ENCODE peak calls at places on chromosomes 6 and 20, in seven cellular contexts. P is AG04450; S is PC-9; U is AG09309; X is H1; Q is CD8-positive, alpha-beta memory T cell; Z is neural progenitor cell. O is an unnamed sample.

GRCh38 chr6:8110725-8111124 is 8.4 kb upstream of the EEF1E1 start:
- DNase-seq in P (no peak), S (no peak), U (no peak), X (no peak), Q (no peak), Z (no peak), O (no peak)

GRCh38 chr6:124881898-124882579 is 80.2 kb upstream of the RNF217 start:
- DNase-seq in P (peak; percentile 24), S (peak; percentile 77), U (no peak), X (no peak), Q (no peak), Z (peak; percentile 31), O (peak; percentile 1)

GRCh38 chr6:27605401-27606342 is 132.8 kb upstream of the ZNF184 start:
- DNase-seq in P (no peak), S (peak; percentile 77), U (no peak), X (peak; percentile 84), Q (no peak), Z (peak; percentile 90), O (peak; percentile 16)

GRCh38 chr6:109322825-109323580 is 59.3 kb downstream of the CD164 start:
- DNase-seq in P (no peak), S (no peak), U (no peak), X (no peak), Q (no peak), Z (no peak), O (no peak)

GRCh38 chr6:34350937-34351217 is 41.6 kb downstream of the NUDT3 start:
- DNase-seq in P (no peak), S (no peak), U (no peak), X (no peak), Q (no peak), Z (no peak), O (no peak)

GRCh38 chr6:26363882-26364825 is 844 bp upstream of the BTN3A2 start:
- DNase-seq in P (no peak), S (no peak), U (no peak), X (no peak), Q (no peak), Z (no peak), O (no peak)

GRCh38 chr6:120994573-120994967 is 339.7 kb downstream of the TBC1D32 start:
- DNase-seq in P (no peak), S (no peak), U (no peak), X (no peak), Q (no peak), Z (no peak), O (no peak)

GRCh38 chr20:38117635-38118034 is 47.4 kb downstream of the TGM2 start:
- DNase-seq in P (no peak), S (peak; percentile 98), U (no peak), X (no peak), Q (no peak), Z (no peak), O (no peak)

GRCh38 chr6:100175814-100176275 is 181.8 kb upstream of the MCHR2 start:
- DNase-seq in P (peak; percentile 82), S (peak; percentile 83), U (peak; percentile 96), X (no peak), Q (no peak), Z (no peak), O (peak; percentile 86)

GRCh38 chr20:4122931-4123330 is 107.6 kb upstream of the RNF24 start:
- DNase-seq in P (no peak), S (no peak), U (no peak), X (no peak), Q (no peak), Z (no peak), O (no peak)

GRCh38 chr6:72182337-72183246 is 296.2 kb downstream of the RIMS1 start:
- DNase-seq in P (no peak), S (peak; percentile 35), U (no peak), X (peak; percentile 38), Q (no peak), Z (peak; percentile 85), O (no peak)

GRCh38 chr20:62156592-62157386 is 13.2 kb downstream of the SS18L1 start:
- DNase-seq in P (no peak), S (no peak), U (no peak), X (no peak), Q (peak; percentile 82), Z (peak; percentile 86), O (no peak)

GRCh38 chr20:24718696-24719095 is 230.4 kb upstream of the CST7 start:
- DNase-seq in P (no peak), S (peak; percentile 61), U (no peak), X (no peak), Q (no peak), Z (no peak), O (no peak)

GRCh38 chr20:10338781-10339180 is 95.2 kb downstream of the MKKS start:
- DNase-seq in P (no peak), S (no peak), U (no peak), X (no peak), Q (no peak), Z (no peak), O (no peak)

GRCh38 chr20:38049800-38050199 is 16.3 kb downstream of the RPRD1B start:
- DNase-seq in P (peak; percentile 48), S (peak; percentile 41), U (no peak), X (no peak), Q (no peak), Z (no peak), O (peak; percentile 57)

GRCh38 chr6:160121558-160121957 is at the start of gene SLC22A1:
- DNase-seq in P (no peak), S (no peak), U (no peak), X (no peak), Q (no peak), Z (no peak), O (no peak)

GRCh38 chr6:168600381-168600780 is 159.4 kb downstream of the SMOC2 start:
- DNase-seq in P (no peak), S (no peak), U (no peak), X (no peak), Q (no peak), Z (no peak), O (no peak)

GRCh38 chr6:43107344-43108062 is 31.4 kb downstream of the PTK7 start:
- DNase-seq in P (no peak), S (no peak), U (no peak), X (no peak), Q (no peak), Z (no peak), O (no peak)

GRCh38 chr6:73577605-73578160 is 56.9 kb upstream of the EEF1A1 start:
- DNase-seq in P (no peak), S (no peak), U (no peak), X (no peak), Q (no peak), Z (no peak), O (no peak)

GRCh38 chr6:127576874-127577273 is at the start of gene C6orf58:
- DNase-seq in P (no peak), S (no peak), U (no peak), X (no peak), Q (no peak), Z (no peak), O (no peak)

GRCh38 chr6:7833753-7834075 is 76.9 kb downstream of the TXNDC5 start:
- DNase-seq in P (no peak), S (no peak), U (no peak), X (no peak), Q (no peak), Z (no peak), O (no peak)

GRCh38 chr6:144655376-144655775 is 370.2 kb downstream of the UTRN start:
- DNase-seq in P (no peak), S (no peak), U (no peak), X (no peak), Q (no peak), Z (no peak), O (no peak)

GRCh38 chr6:30990422-30991086 is 7.0 kb downstream of the MUC21 start:
- DNase-seq in P (no peak), S (no peak), U (no peak), X (no peak), Q (no peak), Z (no peak), O (no peak)

GRCh38 chr20:45911486-45912343 is at the start of gene PLTP:
- DNase-seq in P (no peak), S (peak; percentile 50), U (no peak), X (no peak), Q (peak; percentile 76), Z (peak; percentile 89), O (peak; percentile 44)

GRCh38 chr6:51885957-51886356 is 201.5 kb downstream of the PKHD1 start:
- DNase-seq in P (no peak), S (no peak), U (no peak), X (no peak), Q (no peak), Z (no peak), O (no peak)

GRCh38 chr6:11585426-11586016 is 48.0 kb downstream of the TMEM170B start:
- DNase-seq in P (peak; percentile 55), S (peak; percentile 59), U (no peak), X (no peak), Q (no peak), Z (peak; percentile 56), O (peak; percentile 63)

GRCh38 chr6:164347455-164347854 is 932.9 kb downstream of the QKI start:
- DNase-seq in P (no peak), S (no peak), U (no peak), X (no peak), Q (no peak), Z (no peak), O (no peak)

GRCh38 chr6:11460001-11460668 is 77.4 kb upstream of the TMEM170B start:
- DNase-seq in P (no peak), S (no peak), U (no peak), X (no peak), Q (no peak), Z (no peak), O (no peak)

GRCh38 chr20:37020636-37021035 is 69.1 kb upstream of the SAMHD1 start:
- DNase-seq in P (no peak), S (no peak), U (no peak), X (no peak), Q (no peak), Z (no peak), O (peak; percentile 4)
- H3K4me3 ChIP-seq in P (no peak overlapping the region), S (no peak overlapping the region), U (no peak overlapping the region), X (no peak overlapping the region), Q (no peak overlapping the region), Z (no peak overlapping the region), O (no peak overlapping the region)

GRCh38 chr6:87904041-87904440 is 143.6 kb upstream of the SPACA1 start:
- DNase-seq in P (no peak), S (no peak), U (no peak), X (no peak), Q (no peak), Z (no peak), O (no peak)
- H3K4me3 ChIP-seq in P (no peak overlapping the region), S (no peak overlapping the region), U (no peak overlapping the region), X (no peak overlapping the region), Q (no peak overlapping the region), Z (no peak overlapping the region), O (no peak overlapping the region)

GRCh38 chr20:40499416-40499815 is 189.6 kb downstream of the MAFB start:
- DNase-seq in P (no peak), S (no peak), U (no peak), X (no peak), Q (no peak), Z (no peak), O (no peak)
- H3K4me3 ChIP-seq in P (no peak overlapping the region), S (no peak overlapping the region), U (no peak overlapping the region), X (no peak overlapping the region), Q (no peak overlapping the region), Z (no peak overlapping the region), O (no peak overlapping the region)

DNA sequence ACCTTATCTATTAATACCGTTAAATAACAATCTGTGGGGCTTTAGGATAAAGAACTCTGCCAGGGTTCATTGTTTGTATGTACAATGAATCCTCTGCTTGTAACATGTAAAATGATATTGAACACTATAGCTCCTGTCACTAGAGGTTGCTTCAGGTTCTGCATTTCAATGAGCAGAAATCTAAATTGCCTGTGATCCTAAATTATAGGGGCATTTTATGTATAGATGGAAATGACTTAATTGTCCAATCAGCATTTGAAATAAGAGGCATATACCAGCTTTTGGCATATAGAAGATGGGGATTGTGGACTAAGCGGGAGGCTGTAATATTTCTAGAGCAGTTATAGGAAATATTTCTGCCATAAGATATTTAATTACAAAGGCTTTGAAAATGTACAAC is 2.0 kb downstream of the NCOA3 start:
- DNase-seq in P (no peak), S (no peak), U (no peak), X (no peak), Q (no peak), Z (no peak), O (no peak)
- H3K4me3 ChIP-seq in P (peak overlapping the region; percentile 78), S (peak overlapping the region; percentile 77), U (peak overlapping the region; percentile 96), X (peak overlapping the region; percentile 74), Q (peak overlapping the region; percentile 91), Z (peak overlapping the region; percentile 86), O (peak overlapping the region; percentile 98)

O was measured in astrocyte of the cerebellum.